ENCODE peak calls at places on chromosome 20, in nine cellular contexts. X, O, J, S, U, C, P, Z and H are unnamed samples.

GRCh38 chr20:39298116-39298515 is 336.0 kb downstream of the DHX35 start:
- DNase-seq in P (no peak), C (no peak), O (no peak), U (no peak), J (no peak), S (no peak), Z (no peak), X (no peak), H (no peak)

GRCh38 chr20:52060794-52061714 is 130.5 kb downstream of the ZFP64 start:
- DNase-seq in P (peak; percentile 81), O (no peak), Z (no peak), X (no peak), C (no peak), S (no peak), U (no peak), J (peak; percentile 27), H (no peak)

GRCh38 chr20:33674294-33675126 is at the start of gene NECAB3:
- DNase-seq in X (peak; percentile 43), J (peak; percentile 91), U (peak; percentile 92), Z (peak; percentile 83), O (peak; percentile 89), S (peak; percentile 95), C (peak; percentile 83), P (peak; percentile 93), H (peak; percentile 94)

GRCh38 chr20:24961384-24962181 is 12.5 kb downstream of the CST7 start:
- DNase-seq in U (peak; percentile 19), O (no peak), Z (no peak), S (no peak), J (no peak), X (no peak), C (peak; percentile 13), P (peak; percentile 22), H (peak; percentile 67)

GRCh38 chr20:54093423-54094267 is 23.3 kb upstream of the BCAS1 start:
- DNase-seq in S (no peak), U (no peak), C (no peak), J (no peak), O (no peak), Z (no peak), P (no peak), X (no peak), H (no peak)

GRCh38 chr20:57390604-57391438 is at the start of gene RBM38:
- DNase-seq in S (peak; percentile 74), X (peak; percentile 84), Z (no peak), C (peak; percentile 65), P (peak; percentile 92), O (no peak), J (peak; percentile 87), U (peak; percentile 85), H (peak; percentile 95)

GRCh38 chr20:43387737-43388136 is 70.0 kb upstream of the SRSF6 start:
- DNase-seq in J (peak; percentile 42), P (no peak), U (no peak), S (no peak), O (no peak), C (no peak), Z (no peak), X (no peak), H (no peak)

GRCh38 chr20:51961964-51962761 is 159.8 kb upstream of the SALL4 start:
- DNase-seq in Z (no peak), U (no peak), O (no peak), C (no peak), J (no peak), X (no peak), P (no peak), S (no peak), H (no peak)

GRCh38 chr20:10769700-10770099 is 95.9 kb upstream of the JAG1 start:
- DNase-seq in O (no peak), J (no peak), C (no peak), Z (no peak), S (no peak), U (no peak), X (no peak), P (peak; percentile 68), H (no peak)

GRCh38 chr20:39004508-39004907 is 42.4 kb downstream of the DHX35 start:
- DNase-seq in P (no peak), X (peak; percentile 39), O (no peak), C (no peak), U (peak; percentile 74), J (no peak), S (no peak), Z (no peak), H (no peak)

GRCh38 chr20:531608-532007 is 12.0 kb downstream of the CSNK2A1 start:
- DNase-seq in S (no peak), C (no peak), X (no peak), Z (no peak), O (no peak), P (no peak), J (no peak), U (no peak), H (no peak)

GRCh38 chr20:21681219-21681931 is 24.1 kb upstream of the PAX1 start:
- DNase-seq in Z (no peak), O (peak; percentile 78), C (no peak), P (no peak), X (no peak), S (no peak), J (peak; percentile 21), U (no peak), H (peak; percentile 59)

GRCh38 chr20:50246367-50247195 is 56.0 kb downstream of the CEBPB start:
- DNase-seq in X (no peak), J (no peak), Z (peak; percentile 58), U (no peak), S (no peak), C (no peak), O (no peak), P (no peak), H (no peak)

GRCh38 chr20:53716385-53716784 is 122.7 kb upstream of the ZNF217 start:
- DNase-seq in O (no peak), S (no peak), J (no peak), C (no peak), X (no peak), U (no peak), P (no peak), Z (no peak), H (no peak)

DNA sequence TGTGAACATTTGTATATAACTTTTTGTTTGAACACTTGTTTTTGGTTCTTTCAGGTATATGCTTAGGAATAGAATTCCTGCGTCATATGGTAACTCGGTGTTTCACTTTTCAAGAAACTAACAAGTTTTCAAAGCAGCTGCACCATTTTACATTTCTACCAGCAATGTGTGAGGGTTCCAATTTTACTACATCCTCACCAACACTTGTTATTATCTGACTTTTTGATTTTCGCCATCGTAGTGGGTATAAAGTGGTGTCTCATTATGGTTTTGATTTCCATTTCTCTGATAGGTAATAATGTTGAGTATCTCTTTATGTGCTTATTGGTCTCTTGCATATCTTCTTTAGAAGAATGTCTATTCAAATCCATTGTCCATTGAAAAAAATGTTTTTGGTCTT is 39.6 kb upstream of the MROH8 start:
- DNase-seq in U (no peak), C (no peak), J (no peak), S (no peak), Z (no peak), O (no peak), X (no peak), P (no peak), H (no peak)
- H3K36me3 ChIP-seq in U (peaks cover 61% of the 10 kb centered on the region), C (no peaks in the 10 kb centered on the region), J (peaks cover 26% of the 10 kb centered on the region), S (peaks cover 82% of the 10 kb centered on the region), Z (peaks cover 2% of the 10 kb centered on the region), O (peaks cover 52% of the 10 kb centered on the region), X (peaks cover 3% of the 10 kb centered on the region), P (peaks cover 87% of the 10 kb centered on the region), H (peaks cover 100% of the 10 kb centered on the region)

GRCh38 chr20:35731862-35732643 is 10.0 kb downstream of the RBM39 start:
- DNase-seq in O (no peak), X (no peak), J (no peak), Z (no peak), C (no peak), S (no peak), P (no peak), U (no peak), H (no peak)
- H3K4me3 ChIP-seq in O (no peak overlapping the region), X (no peak overlapping the region), J (peak overlapping the region; percentile 15), Z (no peak overlapping the region), C (no peak overlapping the region), S (no peak overlapping the region), P (peak overlapping the region; percentile 64), U (no peak overlapping the region), H (no peak overlapping the region)

DNA sequence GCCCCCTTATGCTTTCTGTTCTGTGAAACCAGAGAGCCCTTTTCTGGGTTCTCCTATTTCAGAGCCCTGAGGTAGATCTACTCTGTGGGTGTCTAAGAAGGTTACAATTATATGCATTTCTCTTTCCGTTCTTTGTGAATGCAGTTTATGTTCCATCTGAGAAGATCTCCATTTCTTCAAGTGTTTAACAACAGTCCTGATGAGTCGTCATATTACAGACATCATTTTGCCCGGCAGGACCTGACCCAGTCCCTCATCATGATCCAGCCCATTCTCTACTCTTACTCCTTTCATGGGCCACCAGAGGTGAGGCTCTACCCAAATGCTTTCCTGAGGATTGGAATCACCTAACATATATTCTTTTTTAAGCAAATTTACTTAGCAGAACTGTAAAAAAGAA is 18.8 kb upstream of the SMIM26 start:
- DNase-seq in S (no peak), O (no peak), C (no peak), X (no peak), Z (no peak), P (no peak), U (no peak), J (no peak), H (no peak)
- H3K36me3 ChIP-seq in S (peaks cover 96% of the 10 kb centered on the region), O (peaks cover 90% of the 10 kb centered on the region), C (no peaks in the 10 kb centered on the region), X (peaks cover 14% of the 10 kb centered on the region), Z (no peaks in the 10 kb centered on the region), P (peaks cover 80% of the 10 kb centered on the region), U (peaks cover 84% of the 10 kb centered on the region), J (peaks cover 35% of the 10 kb centered on the region), H (peaks cover 100% of the 10 kb centered on the region)

GRCh38 chr20:41627001-41627400 is 8.8 kb upstream of the CHD6 start:
- DNase-seq in S (no peak), X (no peak), J (no peak), P (no peak), O (no peak), C (no peak), Z (no peak), U (no peak), H (no peak)

GRCh38 chr20:41630846-41631245 is 12.7 kb upstream of the CHD6 start:
- DNase-seq in C (no peak), O (no peak), Z (no peak), P (no peak), J (no peak), S (no peak), X (no peak), U (no peak), H (no peak)

GRCh38 chr20:41631826-41632225 is 13.6 kb upstream of the CHD6 start:
- DNase-seq in J (peak; percentile 83), O (no peak), X (no peak), P (no peak), Z (no peak), C (peak; percentile 54), S (peak; percentile 94), U (no peak), H (no peak)

GRCh38 chr20:41623625-41624024 is 5.4 kb upstream of the CHD6 start:
- DNase-seq in O (no peak), U (no peak), X (no peak), J (no peak), S (no peak), P (no peak), C (no peak), Z (no peak), H (no peak)

DNA sequence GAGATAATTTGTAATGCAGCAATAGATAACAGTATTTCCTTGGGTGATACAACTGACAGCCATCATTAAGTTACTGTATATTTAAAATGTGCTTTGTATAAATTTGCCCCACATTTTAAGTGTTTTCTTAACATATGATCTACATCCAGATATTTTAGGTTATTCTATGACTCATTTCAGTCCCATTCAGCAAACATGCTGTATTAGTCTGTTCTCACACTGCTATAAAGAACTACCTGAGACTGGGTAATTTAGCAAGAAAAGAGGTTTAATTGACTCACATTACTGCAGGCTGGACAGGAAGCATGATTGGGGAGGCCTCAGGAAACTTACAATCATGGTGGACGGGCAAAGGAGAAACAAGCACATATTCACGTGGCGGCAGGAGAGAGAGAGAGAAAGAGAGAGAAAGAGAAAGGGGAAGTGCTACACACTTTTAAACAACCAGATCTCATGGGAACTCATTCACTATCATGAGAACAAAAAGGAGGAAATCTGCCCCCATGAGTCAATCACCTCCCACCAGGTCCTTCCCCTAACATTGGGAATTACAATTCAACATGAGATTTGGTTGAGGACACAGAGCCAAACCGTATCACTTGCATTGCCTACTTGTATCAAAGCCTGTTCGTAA is 9.6 kb upstream of the CHD6 start:
- DNase-seq in P (no peak), U (no peak), S (no peak), J (no peak), O (no peak), X (no peak), C (no peak), Z (no peak), H (no peak)
- H3K4me3 ChIP-seq in P (no peak overlapping the region), U (no peak overlapping the region), S (no peak overlapping the region), J (no peak overlapping the region), O (no peak overlapping the region), X (no peak overlapping the region), C (no peak overlapping the region), Z (no peak overlapping the region), H (no peak overlapping the region)